ENCODE peak calls at places on chromosomes 11 and 22, in six cellular contexts. One of them, this sample, is unnamed.

GRCh38 chr11:69907611-69908010 is 88.4 kb upstream of the FGF3 start:
- DNase-seq in CD8-positive, alpha-beta T cell: no peak
- DNase-seq in HL-60: no peak
- DNase-seq in A549: no peak
- DNase-seq in AG09309: no peak
- DNase-seq in cardiac fibroblast: no peak
- DNase-seq in this sample: no peak

GRCh38 chr11:26710489-26710888 is 11.4 kb downstream of the SLC5A12 start:
- DNase-seq in AG09309: no peak
- DNase-seq in A549: no peak
- DNase-seq in HL-60: no peak
- DNase-seq in cardiac fibroblast: no peak
- DNase-seq in CD8-positive, alpha-beta T cell: no peak
- DNase-seq in this sample: no peak

GRCh38 chr11:35549787-35550186 is 24.4 kb upstream of the PAMR1 start:
- DNase-seq in A549: peak
- DNase-seq in cardiac fibroblast: peak
- DNase-seq in HL-60: no peak
- DNase-seq in CD8-positive, alpha-beta T cell: no peak
- DNase-seq in AG09309: peak
- DNase-seq in this sample: no peak

GRCh38 chr22:33519140-33519973 is 400.9 kb downstream of the LARGE1 start:
- DNase-seq in CD8-positive, alpha-beta T cell: no peak
- DNase-seq in HL-60: no peak
- DNase-seq in A549: peak
- DNase-seq in cardiac fibroblast: peak
- DNase-seq in AG09309: peak
- DNase-seq in this sample: no peak

GRCh38 chr11:12792018-12792417 is 117.8 kb downstream of the TEAD1 start:
- DNase-seq in AG09309: no peak
- DNase-seq in cardiac fibroblast: no peak
- DNase-seq in A549: no peak
- DNase-seq in CD8-positive, alpha-beta T cell: no peak
- DNase-seq in HL-60: no peak
- DNase-seq in this sample: no peak

GRCh38 chr22:20552450-20552894 is 45.1 kb downstream of the MED15 start:
- DNase-seq in A549: no peak
- DNase-seq in HL-60: no peak
- DNase-seq in cardiac fibroblast: peak
- DNase-seq in CD8-positive, alpha-beta T cell: no peak
- DNase-seq in AG09309: no peak
- DNase-seq in this sample: peak

GRCh38 chr11:1943977-1944376 is 3.2 kb upstream of the MRPL23 start:
- DNase-seq in cardiac fibroblast: peak
- DNase-seq in AG09309: no peak
- DNase-seq in CD8-positive, alpha-beta T cell: no peak
- DNase-seq in A549: no peak
- DNase-seq in HL-60: no peak
- DNase-seq in this sample: peak

GRCh38 chr11:30919389-30920172 is 333.4 kb upstream of the MPPED2 start:
- DNase-seq in cardiac fibroblast: peak
- DNase-seq in HL-60: peak
- DNase-seq in A549: no peak
- DNase-seq in AG09309: no peak
- DNase-seq in CD8-positive, alpha-beta T cell: no peak
- DNase-seq in this sample: no peak

GRCh38 chr11:117633976-117634755 is 162.8 kb downstream of the DSCAML1 start:
- DNase-seq in AG09309: no peak
- DNase-seq in A549: no peak
- DNase-seq in HL-60: no peak
- DNase-seq in CD8-positive, alpha-beta T cell: no peak
- DNase-seq in cardiac fibroblast: no peak
- DNase-seq in this sample: no peak

GRCh38 chr11:43972366-43972765 is 29.9 kb downstream of the C11orf96 start:
- DNase-seq in CD8-positive, alpha-beta T cell: no peak
- DNase-seq in cardiac fibroblast: no peak
- DNase-seq in HL-60: no peak
- DNase-seq in AG09309: no peak
- DNase-seq in A549: no peak
- DNase-seq in this sample: no peak

GRCh38 chr22:37012262-37012904 is 6.9 kb downstream of the TST start:
- DNase-seq in HL-60: no peak
- DNase-seq in cardiac fibroblast: no peak
- DNase-seq in CD8-positive, alpha-beta T cell: no peak
- DNase-seq in A549: no peak
- DNase-seq in AG09309: no peak
- DNase-seq in this sample: no peak

GRCh38 chr11:32231909-32232493 is 141.1 kb downstream of the RCN1 start:
- DNase-seq in AG09309: no peak
- DNase-seq in HL-60: no peak
- DNase-seq in A549: peak
- DNase-seq in cardiac fibroblast: peak
- DNase-seq in CD8-positive, alpha-beta T cell: no peak
- DNase-seq in this sample: peak

GRCh38 chr22:38632528-38632927 is 23.7 kb downstream of the FAM227A start:
- DNase-seq in AG09309: no peak
- DNase-seq in CD8-positive, alpha-beta T cell: no peak
- DNase-seq in cardiac fibroblast: no peak
- DNase-seq in HL-60: no peak
- DNase-seq in A549: no peak
- DNase-seq in this sample: no peak
- TF ChIP-seq CTCF in AG09309: no peak
- TF ChIP-seq CTCF in CD8-positive, alpha-beta T cell: no peak
- TF ChIP-seq CTCF in cardiac fibroblast: no peak
- TF ChIP-seq CTCF in HL-60: no peak
- TF ChIP-seq CTCF in A549: no peak
- TF ChIP-seq CTCF in this sample: no peak

GRCh38 chr11:62705880-62706831 is 1.1 kb downstream of the BSCL2 start:
- DNase-seq in A549: peak
- DNase-seq in HL-60: peak
- DNase-seq in CD8-positive, alpha-beta T cell: peak
- DNase-seq in cardiac fibroblast: peak
- DNase-seq in AG09309: peak
- DNase-seq in this sample: peak

GRCh38 chr11:62702241-62702640 is 5.0 kb downstream of the BSCL2 start:
- DNase-seq in CD8-positive, alpha-beta T cell: no peak
- DNase-seq in HL-60: no peak
- DNase-seq in cardiac fibroblast: no peak
- DNase-seq in A549: no peak
- DNase-seq in AG09309: no peak
- DNase-seq in this sample: no peak

GRCh38 chr11:62706841-62707240 is 383 bp downstream of the BSCL2 start:
- DNase-seq in A549: no peak
- DNase-seq in cardiac fibroblast: no peak
- DNase-seq in CD8-positive, alpha-beta T cell: no peak
- DNase-seq in AG09309: no peak
- DNase-seq in HL-60: no peak
- DNase-seq in this sample: no peak

GRCh38 chr11:62707277-62707771 is at the start of the genes BSCL2 and GNG3:
- DNase-seq in CD8-positive, alpha-beta T cell: no peak
- DNase-seq in HL-60: no peak
- DNase-seq in A549: peak
- DNase-seq in AG09309: no peak
- DNase-seq in cardiac fibroblast: no peak
- DNase-seq in this sample: peak

GRCh38 chr11:62705401-62705800 is 1.8 kb downstream of the BSCL2 start:
- DNase-seq in CD8-positive, alpha-beta T cell: no peak
- DNase-seq in AG09309: no peak
- DNase-seq in A549: no peak
- DNase-seq in HL-60: no peak
- DNase-seq in cardiac fibroblast: no peak
- DNase-seq in this sample: peak
- H3K4me3 ChIP-seq in CD8-positive, alpha-beta T cell: peak
- H3K4me3 ChIP-seq in AG09309: peak
- H3K4me3 ChIP-seq in A549: peak
- H3K4me3 ChIP-seq in HL-60: peak
- H3K4me3 ChIP-seq in cardiac fibroblast: peak
- H3K4me3 ChIP-seq in this sample: peak

DNA sequence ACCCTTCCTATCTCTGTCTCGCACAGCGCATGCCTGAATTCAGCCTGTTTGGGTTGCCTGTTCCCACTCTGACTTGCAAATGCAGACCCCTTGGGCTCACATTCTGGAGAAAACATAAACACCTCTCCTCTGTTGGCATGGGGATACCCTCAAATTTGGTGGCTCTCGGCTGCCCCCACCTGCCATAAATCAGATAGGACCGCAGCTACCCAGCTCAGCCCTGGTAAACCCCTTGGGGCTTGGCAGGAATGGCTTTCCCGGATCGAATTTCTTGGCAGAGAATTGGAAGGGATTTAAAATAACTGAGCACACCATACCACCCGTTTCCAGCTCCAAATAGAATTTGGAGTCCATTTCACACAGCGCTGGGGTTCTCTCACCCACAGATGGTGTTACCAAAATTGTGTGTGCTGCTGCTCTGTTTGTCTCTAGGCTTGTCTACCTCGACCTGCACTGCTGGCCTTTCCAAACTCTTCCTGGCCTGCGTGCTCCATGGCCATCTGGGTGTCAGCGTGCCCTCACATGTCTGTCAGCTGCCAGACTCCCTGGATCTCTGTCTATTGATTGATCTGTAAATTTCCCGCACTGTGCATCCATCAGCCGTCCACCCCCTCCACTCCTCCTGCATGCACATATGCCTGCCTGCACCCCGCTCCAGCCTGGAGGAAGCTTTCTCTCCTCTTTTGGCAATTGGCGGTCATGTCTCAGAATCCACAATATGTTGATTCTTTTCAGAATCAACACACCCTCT is 134.0 kb downstream of the NTM start:
- DNase-seq in CD8-positive, alpha-beta T cell: no peak
- DNase-seq in AG09309: no peak
- DNase-seq in HL-60: no peak
- DNase-seq in cardiac fibroblast: no peak
- DNase-seq in A549: no peak
- DNase-seq in this sample: no peak
- TF ChIP-seq CTCF in CD8-positive, alpha-beta T cell: no peak
- TF ChIP-seq CTCF in AG09309: no peak
- TF ChIP-seq CTCF in HL-60: no peak
- TF ChIP-seq CTCF in cardiac fibroblast: no peak
- TF ChIP-seq CTCF in A549: no peak
- TF ChIP-seq CTCF in this sample: no peak

GRCh38 chr11:121446752-121447156 is 5.4 kb upstream of the SORL1 start:
- DNase-seq in cardiac fibroblast: peak
- DNase-seq in CD8-positive, alpha-beta T cell: no peak
- DNase-seq in AG09309: no peak
- DNase-seq in HL-60: no peak
- DNase-seq in A549: no peak
- DNase-seq in this sample: peak

GRCh38 chr11:121448431-121448941 is 3.6 kb upstream of the SORL1 start:
- DNase-seq in AG09309: no peak
- DNase-seq in cardiac fibroblast: no peak
- DNase-seq in CD8-positive, alpha-beta T cell: no peak
- DNase-seq in HL-60: peak
- DNase-seq in A549: no peak
- DNase-seq in this sample: no peak

GRCh38 chr11:121443688-121444275 is 8.3 kb upstream of the SORL1 start:
- DNase-seq in cardiac fibroblast: no peak
- DNase-seq in HL-60: no peak
- DNase-seq in CD8-positive, alpha-beta T cell: no peak
- DNase-seq in A549: no peak
- DNase-seq in AG09309: no peak
- DNase-seq in this sample: no peak

GRCh38 chr11:121444508-121444907 is 7.6 kb upstream of the SORL1 start:
- DNase-seq in A549: no peak
- DNase-seq in HL-60: no peak
- DNase-seq in cardiac fibroblast: no peak
- DNase-seq in CD8-positive, alpha-beta T cell: no peak
- DNase-seq in AG09309: no peak
- DNase-seq in this sample: no peak

DNA sequence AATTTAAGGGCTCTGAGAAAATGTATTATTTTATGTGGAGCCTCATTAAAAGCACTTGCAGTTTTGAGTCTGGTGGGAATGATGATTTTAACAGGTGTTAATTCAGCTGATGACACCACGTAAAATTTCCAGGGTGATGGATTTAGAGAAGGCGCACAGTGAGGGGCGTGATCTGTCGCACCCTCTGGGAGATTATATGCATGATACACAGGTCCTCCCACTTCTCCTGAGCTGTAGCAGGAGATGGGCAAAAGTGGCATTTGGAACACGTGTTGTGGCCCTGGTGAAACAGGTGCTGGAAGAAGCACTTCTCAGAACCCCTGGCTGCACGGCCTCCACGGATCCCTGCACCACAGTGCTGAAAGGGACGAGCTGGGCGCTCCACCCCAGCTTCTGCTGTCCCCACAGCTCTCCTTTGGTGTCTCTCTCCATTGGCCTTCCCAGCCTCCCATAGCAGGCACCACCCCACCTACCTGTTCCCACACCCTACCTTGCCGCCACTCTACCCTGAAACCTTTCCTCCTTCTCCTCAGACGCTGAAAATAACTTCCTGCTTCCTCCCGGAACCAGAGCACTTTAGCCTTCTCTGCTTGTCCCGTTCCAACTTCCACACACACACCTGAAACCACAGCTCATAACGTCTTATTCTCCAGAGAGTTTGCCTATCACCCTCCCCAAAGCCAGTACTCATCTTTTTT is 6.9 kb upstream of the SORL1 start:
- DNase-seq in CD8-positive, alpha-beta T cell: no peak
- DNase-seq in cardiac fibroblast: no peak
- DNase-seq in HL-60: no peak
- DNase-seq in AG09309: no peak
- DNase-seq in A549: no peak
- DNase-seq in this sample: no peak
- H3K4me3 ChIP-seq in CD8-positive, alpha-beta T cell: no peak
- H3K4me3 ChIP-seq in cardiac fibroblast: no peak
- H3K4me3 ChIP-seq in HL-60: no peak
- H3K4me3 ChIP-seq in AG09309: no peak
- H3K4me3 ChIP-seq in A549: no peak
- H3K4me3 ChIP-seq in this sample: no peak

GRCh38 chr11:123525511-123525918 is 95.4 kb downstream of the GRAMD1B start:
- DNase-seq in cardiac fibroblast: no peak
- DNase-seq in CD8-positive, alpha-beta T cell: no peak
- DNase-seq in A549: no peak
- DNase-seq in HL-60: no peak
- DNase-seq in AG09309: no peak
- DNase-seq in this sample: peak

GRCh38 chr11:123526918-123527317 is 96.8 kb downstream of the GRAMD1B start:
- DNase-seq in AG09309: no peak
- DNase-seq in cardiac fibroblast: no peak
- DNase-seq in CD8-positive, alpha-beta T cell: no peak
- DNase-seq in A549: no peak
- DNase-seq in HL-60: no peak
- DNase-seq in this sample: no peak

GRCh38 chr11:123526027-123526805 is 96.1 kb downstream of the GRAMD1B start:
- DNase-seq in AG09309: no peak
- DNase-seq in cardiac fibroblast: no peak
- DNase-seq in HL-60: no peak
- DNase-seq in CD8-positive, alpha-beta T cell: no peak
- DNase-seq in A549: no peak
- DNase-seq in this sample: no peak

GRCh38 chr11:123527947-123528346 is 97.9 kb downstream of the GRAMD1B start:
- DNase-seq in cardiac fibroblast: no peak
- DNase-seq in CD8-positive, alpha-beta T cell: no peak
- DNase-seq in HL-60: no peak
- DNase-seq in A549: no peak
- DNase-seq in AG09309: no peak
- DNase-seq in this sample: no peak

GRCh38 chr11:123527526-123527925 is 97.5 kb downstream of the GRAMD1B start:
- DNase-seq in cardiac fibroblast: no peak
- DNase-seq in CD8-positive, alpha-beta T cell: no peak
- DNase-seq in AG09309: no peak
- DNase-seq in HL-60: no peak
- DNase-seq in A549: no peak
- DNase-seq in this sample: no peak
- TF ChIP-seq CTCF in cardiac fibroblast: no peak
- TF ChIP-seq CTCF in CD8-positive, alpha-beta T cell: no peak
- TF ChIP-seq CTCF in AG09309: no peak
- TF ChIP-seq CTCF in HL-60: no peak
- TF ChIP-seq CTCF in A549: no peak
- TF ChIP-seq CTCF in this sample: no peak

This sample was measured in BE2C.